ENCODE peak calls at places on chromosomes 5 and 9, in four cellular contexts. One of them, this sample, is unnamed.

GRCh38 chr5:8844847-8845246 is 701.0 kb downstream of the SEMA5A start:
- DNase-seq in neural progenitor cell: no peak
- DNase-seq in GM23248: peak; percentile 34
- DNase-seq in GM23338: no peak
- DNase-seq in this sample: no peak

GRCh38 chr5:57841671-57842375 is 359.2 kb upstream of the ACTBL2 start:
- DNase-seq in neural progenitor cell: peak; percentile 62
- DNase-seq in GM23248: peak; percentile 91
- DNase-seq in GM23338: peak; percentile 82
- DNase-seq in this sample: no peak

GRCh38 chr9:114487607-114488300 is 17.5 kb downstream of the WHRN start:
- DNase-seq in neural progenitor cell: peak; percentile 82
- DNase-seq in GM23248: peak; percentile 74
- DNase-seq in GM23338: peak; percentile 87
- DNase-seq in this sample: peak; percentile 72

GRCh38 chr5:181261320-181262085 is 560 bp upstream of the TRIM52 start:
- DNase-seq in neural progenitor cell: peak; percentile 81
- DNase-seq in GM23248: peak; percentile 87
- DNase-seq in GM23338: peak; percentile 81
- DNase-seq in this sample: peak; percentile 78

GRCh38 chr9:128159073-128159783 is 837 bp upstream of the BBLN start:
- DNase-seq in neural progenitor cell: no peak
- DNase-seq in GM23248: peak; percentile 12
- DNase-seq in GM23338: no peak
- DNase-seq in this sample: peak; percentile 31

GRCh38 chr5:178818094-178818493 is 41.7 kb upstream of the ZNF354B start:
- DNase-seq in neural progenitor cell: no peak
- DNase-seq in GM23248: no peak
- DNase-seq in GM23338: peak; percentile 7
- DNase-seq in this sample: no peak

GRCh38 chr5:93188876-93189485 is 392.0 kb downstream of the NR2F1-AS1 start:
- DNase-seq in neural progenitor cell: no peak
- DNase-seq in GM23248: no peak
- DNase-seq in GM23338: no peak
- DNase-seq in this sample: no peak

GRCh38 chr9:132647806-132648205 is 22.0 kb downstream of the DDX31 start:
- DNase-seq in neural progenitor cell: no peak
- DNase-seq in GM23248: no peak
- DNase-seq in GM23338: no peak
- DNase-seq in this sample: no peak

GRCh38 chr9:18490591-18491370 is 16.8 kb downstream of the ADAMTSL1 start:
- DNase-seq in neural progenitor cell: no peak
- DNase-seq in GM23248: peak; percentile 98
- DNase-seq in GM23338: no peak
- DNase-seq in this sample: no peak

GRCh38 chr5:141805874-141806273 is 72.3 kb downstream of the PCDH1 start:
- DNase-seq in neural progenitor cell: no peak
- DNase-seq in GM23248: peak; percentile 31
- DNase-seq in GM23338: no peak
- DNase-seq in this sample: no peak

GRCh38 chr5:26415987-26416386 is 622.4 kb downstream of the CDH9 start:
- DNase-seq in neural progenitor cell: no peak
- DNase-seq in GM23248: no peak
- DNase-seq in GM23338: no peak
- DNase-seq in this sample: no peak

GRCh38 chr5:2184024-2184362 is 301.3 kb upstream of the IRX4 start:
- DNase-seq in neural progenitor cell: no peak
- DNase-seq in GM23248: no peak
- DNase-seq in GM23338: no peak
- DNase-seq in this sample: no peak

GRCh38 chr5:170691623-170692022 is 91.9 kb upstream of the GABRP start:
- DNase-seq in neural progenitor cell: peak; percentile 55
- DNase-seq in GM23248: no peak
- DNase-seq in GM23338: peak; percentile 80
- DNase-seq in this sample: no peak

GRCh38 chr5:40991168-40991980 is 79.8 kb downstream of the MROH2B start:
- DNase-seq in neural progenitor cell: no peak
- DNase-seq in GM23248: peak; percentile 2
- DNase-seq in GM23338: no peak
- DNase-seq in this sample: no peak

GRCh38 chr5:181217805-181218065 is 5.3 kb upstream of the TRIM41 start:
- DNase-seq in neural progenitor cell: no peak
- DNase-seq in GM23248: no peak
- DNase-seq in GM23338: no peak
- DNase-seq in this sample: peak; percentile 46

GRCh38 chr5:141763526-141763925 is 81.5 kb upstream of the ARAP3 start:
- DNase-seq in neural progenitor cell: no peak
- DNase-seq in GM23248: no peak
- DNase-seq in GM23338: no peak
- DNase-seq in this sample: no peak

GRCh38 chr5:112418412-112419049 is 546 bp downstream of the EPB41L4A start:
- DNase-seq in neural progenitor cell: peak; percentile 30
- DNase-seq in GM23248: peak; percentile 24
- DNase-seq in GM23338: peak; percentile 15
- DNase-seq in this sample: no peak

GRCh38 chr9:98031935-98032334 is 24.6 kb upstream of the NANS start:
- DNase-seq in neural progenitor cell: no peak
- DNase-seq in GM23248: peak; percentile 70
- DNase-seq in GM23338: no peak
- DNase-seq in this sample: no peak

GRCh38 chr5:2697041-2697440 is 54.4 kb downstream of the IRX2 start:
- DNase-seq in neural progenitor cell: no peak
- DNase-seq in GM23248: no peak
- DNase-seq in GM23338: no peak
- DNase-seq in this sample: no peak

GRCh38 chr5:158676642-158677489 is 422.9 kb downstream of the EBF1 start:
- DNase-seq in neural progenitor cell: peak; percentile 64
- DNase-seq in GM23248: no peak
- DNase-seq in GM23338: peak; percentile 80
- DNase-seq in this sample: no peak

GRCh38 chr9:126706698-126707053 is 92.9 kb downstream of the LMX1B start:
- DNase-seq in neural progenitor cell: no peak
- DNase-seq in GM23248: no peak
- DNase-seq in GM23338: no peak
- DNase-seq in this sample: no peak

GRCh38 chr9:89435315-89435823 is 62.5 kb downstream of the SEMA4D start:
- DNase-seq in neural progenitor cell: peak; percentile 77
- DNase-seq in GM23248: no peak
- DNase-seq in GM23338: peak; percentile 98
- DNase-seq in this sample: peak; percentile 84

GRCh38 chr5:31888513-31888912 is 249.6 kb downstream of the PDZD2 start:
- DNase-seq in neural progenitor cell: no peak
- DNase-seq in GM23248: no peak
- DNase-seq in GM23338: no peak
- DNase-seq in this sample: no peak

GRCh38 chr5:138952962-138953361 is 77.8 kb upstream of the LRRTM2 start:
- DNase-seq in neural progenitor cell: no peak
- DNase-seq in GM23248: no peak
- DNase-seq in GM23338: no peak
- DNase-seq in this sample: no peak

GRCh38 chr5:156021866-156022265 is 305.1 kb upstream of the SGCD start:
- DNase-seq in neural progenitor cell: no peak
- DNase-seq in GM23248: no peak
- DNase-seq in GM23338: no peak
- DNase-seq in this sample: peak; percentile 14

GRCh38 chr9:93028448-93029006 is 30.0 kb upstream of the SUSD3 start:
- DNase-seq in neural progenitor cell: no peak
- DNase-seq in GM23248: no peak
- DNase-seq in GM23338: peak; percentile 38
- DNase-seq in this sample: no peak

GRCh38 chr5:180003145-180003544 is 68.4 kb downstream of the RNF130 start:
- DNase-seq in neural progenitor cell: no peak
- DNase-seq in GM23248: no peak
- DNase-seq in GM23338: no peak
- DNase-seq in this sample: no peak
- TF ChIP-seq EZH2phosphoT487 in neural progenitor cell: no peak
- TF ChIP-seq EZH2phosphoT487 in GM23248: no peak
- TF ChIP-seq EZH2phosphoT487 in GM23338: no peak
- TF ChIP-seq EZH2phosphoT487 in this sample: no peak

DNA sequence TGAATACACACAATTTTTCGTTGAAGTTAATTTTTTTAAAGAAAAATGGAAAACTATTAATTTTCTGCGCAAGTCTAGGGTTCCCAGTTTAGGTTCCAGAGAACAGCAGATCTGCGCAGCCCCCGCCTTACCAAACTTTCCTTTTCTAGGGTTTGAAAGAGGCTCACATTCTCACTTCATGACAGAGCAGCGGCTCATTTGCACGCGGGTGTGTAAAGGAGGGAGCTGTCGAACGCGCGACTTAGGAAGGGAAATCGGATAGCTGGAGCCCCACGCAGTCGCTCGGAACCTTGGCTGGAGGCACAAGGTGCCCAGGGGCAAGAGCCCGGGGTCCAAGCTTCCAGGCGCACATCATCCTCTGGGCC is 198.9 kb downstream of the MEF2C start:
- DNase-seq in neural progenitor cell: no peak
- DNase-seq in GM23248: no peak
- DNase-seq in GM23338: no peak
- DNase-seq in this sample: no peak
- TF ChIP-seq EZH2 in neural progenitor cell: peak; percentile 85
- TF ChIP-seq EZH2 in GM23248: peak; percentile 85
- TF ChIP-seq EZH2 in GM23338: no peak
- TF ChIP-seq EZH2 in this sample: no peak

GRCh38 chr5:10702040-10702629 is 58.9 kb downstream of the DAP start:
- DNase-seq in neural progenitor cell: no peak
- DNase-seq in GM23248: peak; percentile 89
- DNase-seq in GM23338: no peak
- DNase-seq in this sample: no peak

GRCh38 chr5:10701567-10702039 is 59.4 kb downstream of the DAP start:
- DNase-seq in neural progenitor cell: peak; percentile 50
- DNase-seq in GM23248: peak; percentile 65
- DNase-seq in GM23338: peak; percentile 81
- DNase-seq in this sample: peak; percentile 24

GRCh38 chr5:10699987-10700386 is 61.0 kb downstream of the DAP start:
- DNase-seq in neural progenitor cell: no peak
- DNase-seq in GM23248: no peak
- DNase-seq in GM23338: no peak
- DNase-seq in this sample: no peak

GRCh38 chr5:10699281-10699874 is 61.7 kb downstream of the DAP start:
- DNase-seq in neural progenitor cell: no peak
- DNase-seq in GM23248: no peak
- DNase-seq in GM23338: no peak
- DNase-seq in this sample: no peak

GRCh38 chr5:10700516-10700915 is 60.5 kb downstream of the DAP start:
- DNase-seq in neural progenitor cell: no peak
- DNase-seq in GM23248: no peak
- DNase-seq in GM23338: no peak
- DNase-seq in this sample: no peak
- TF ChIP-seq EZH2phosphoT487 in neural progenitor cell: no peak
- TF ChIP-seq EZH2phosphoT487 in GM23248: no peak
- TF ChIP-seq EZH2phosphoT487 in GM23338: no peak
- TF ChIP-seq EZH2phosphoT487 in this sample: no peak

GRCh38 chr9:136345281-136346156 is 18.0 kb downstream of the DNLZ start:
- DNase-seq in neural progenitor cell: peak; percentile 81
- DNase-seq in GM23248: peak; percentile 90
- DNase-seq in GM23338: peak; percentile 80
- DNase-seq in this sample: no peak
- TF ChIP-seq EZH2 in neural progenitor cell: no peak
- TF ChIP-seq EZH2 in GM23248: no peak
- TF ChIP-seq EZH2 in GM23338: no peak
- TF ChIP-seq EZH2 in this sample: no peak

GRCh38 chr5:146425023-146425422 is 22.1 kb upstream of the TCERG1 start:
- DNase-seq in neural progenitor cell: peak; percentile 27
- DNase-seq in GM23248: no peak
- DNase-seq in GM23338: peak; percentile 62
- DNase-seq in this sample: no peak
- TF ChIP-seq EZH2phosphoT487 in neural progenitor cell: no peak
- TF ChIP-seq EZH2phosphoT487 in GM23248: no peak
- TF ChIP-seq EZH2phosphoT487 in GM23338: no peak
- TF ChIP-seq EZH2phosphoT487 in this sample: no peak

GRCh38 chr5:51373880-51374523 is 9.2 kb upstream of the ISL1 start:
- DNase-seq in neural progenitor cell: no peak
- DNase-seq in GM23248: no peak
- DNase-seq in GM23338: no peak
- DNase-seq in this sample: no peak

GRCh38 chr5:51376504-51376903 is 6.7 kb upstream of the ISL1 start:
- DNase-seq in neural progenitor cell: peak; percentile 76
- DNase-seq in GM23248: no peak
- DNase-seq in GM23338: no peak
- DNase-seq in this sample: no peak

GRCh38 chr5:51377151-51378060 is 5.8 kb upstream of the ISL1 start:
- DNase-seq in neural progenitor cell: peak; percentile 58
- DNase-seq in GM23248: no peak
- DNase-seq in GM23338: peak; percentile 71
- DNase-seq in this sample: no peak

GRCh38 chr5:51378061-51378409 is 5.2 kb upstream of the ISL1 start:
- DNase-seq in neural progenitor cell: no peak
- DNase-seq in GM23248: no peak
- DNase-seq in GM23338: no peak
- DNase-seq in this sample: no peak

GRCh38 chr5:51375084-51375483 is 8.2 kb upstream of the ISL1 start:
- DNase-seq in neural progenitor cell: no peak
- DNase-seq in GM23248: no peak
- DNase-seq in GM23338: no peak
- DNase-seq in this sample: no peak
- TF ChIP-seq EZH2 in neural progenitor cell: no peak
- TF ChIP-seq EZH2 in GM23248: no peak
- TF ChIP-seq EZH2 in GM23338: no peak
- TF ChIP-seq EZH2 in this sample: no peak

GRCh38 chr5:91302958-91303357 is 80.2 kb downstream of the ARRDC3 start:
- DNase-seq in neural progenitor cell: peak; percentile 24
- DNase-seq in GM23248: no peak
- DNase-seq in GM23338: no peak
- DNase-seq in this sample: no peak
- TF ChIP-seq EZH2phosphoT487 in neural progenitor cell: no peak
- TF ChIP-seq EZH2phosphoT487 in GM23248: no peak
- TF ChIP-seq EZH2phosphoT487 in GM23338: no peak
- TF ChIP-seq EZH2phosphoT487 in this sample: no peak

DNA sequence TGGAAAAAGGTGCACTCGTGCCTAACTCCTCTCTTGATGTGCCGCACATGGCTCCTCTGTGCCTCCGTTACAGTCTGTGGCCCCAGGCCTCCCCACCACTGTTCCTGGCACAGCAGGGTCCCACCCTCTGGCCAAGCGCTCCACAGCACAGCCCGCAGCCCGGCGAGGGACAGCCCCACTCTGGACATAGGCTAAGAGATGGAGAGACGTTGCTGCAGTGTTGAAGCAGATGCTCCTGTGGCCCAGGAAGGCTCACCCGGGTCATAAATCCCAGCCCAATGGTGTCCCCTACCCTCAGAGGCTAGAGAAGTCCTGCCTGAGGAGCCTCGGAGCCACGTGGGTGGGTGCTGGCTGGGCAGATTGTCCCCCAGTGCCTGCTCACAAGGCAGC is 41.9 kb downstream of the C5orf15 start:
- DNase-seq in neural progenitor cell: no peak
- DNase-seq in GM23248: no peak
- DNase-seq in GM23338: no peak
- DNase-seq in this sample: no peak
- TF ChIP-seq EZH2 in neural progenitor cell: no peak
- TF ChIP-seq EZH2 in GM23248: no peak
- TF ChIP-seq EZH2 in GM23338: no peak
- TF ChIP-seq EZH2 in this sample: no peak

GRCh38 chr5:177291735-177292134 is 11.8 kb downstream of the RAB24 start:
- DNase-seq in neural progenitor cell: no peak
- DNase-seq in GM23248: no peak
- DNase-seq in GM23338: no peak
- DNase-seq in this sample: no peak
- TF ChIP-seq EZH2phosphoT487 in neural progenitor cell: no peak
- TF ChIP-seq EZH2phosphoT487 in GM23248: no peak
- TF ChIP-seq EZH2phosphoT487 in GM23338: no peak
- TF ChIP-seq EZH2phosphoT487 in this sample: no peak